ENCODE peak calls at places on chromosomes 1 and 21, in four cellular contexts. G, K, S and I are unnamed samples. For H4K20me1, the result is how much of the 10 kb centered on the place peaks cover.

GRCh38 chr1:234972411-234973191 is 156.0 kb downstream of the TOMM20 start:
- DNase-seq in G (no peak), K (no peak), S (no peak), I (no peak)

GRCh38 chr1:16050328-16050727 is 6.7 kb downstream of the CLCNKB start:
- DNase-seq in G (peak), K (no peak), S (no peak), I (no peak)

GRCh38 chr1:61812916-61813315 is 70.6 kb downstream of the PATJ start:
- DNase-seq in G (no peak), K (no peak), S (no peak), I (peak)

GRCh38 chr1:209689484-209689883 is 14.3 kb downstream of the G0S2 start:
- DNase-seq in G (no peak), K (peak), S (no peak), I (peak)

GRCh38 chr1:158107926-158108325 is 72.8 kb upstream of the CD1D start:
- DNase-seq in G (no peak), K (no peak), S (no peak), I (no peak)

GRCh38 chr1:18055181-18055580 is 52.4 kb upstream of the IGSF21 start:
- DNase-seq in G (no peak), K (no peak), S (no peak), I (no peak)

GRCh38 chr1:163799190-163799805 is 477.5 kb downstream of the NUF2 start:
- DNase-seq in G (no peak), K (no peak), S (no peak), I (no peak)

GRCh38 chr1:231757101-231757404 is 130.5 kb downstream of the DISC1 start:
- DNase-seq in G (no peak), K (no peak), S (no peak), I (no peak)

GRCh38 chr1:23177438-23178380 is 9.1 kb upstream of the LUZP1 start:
- DNase-seq in G (peak), K (peak), S (peak), I (peak)

GRCh38 chr1:234515821-234516241 is 36.9 kb upstream of the TARBP1 start:
- DNase-seq in G (no peak), K (peak), S (peak), I (peak)

GRCh38 chr1:246689409-246689997 is 34.7 kb upstream of the SCCPDH start:
- DNase-seq in G (peak), K (peak), S (peak), I (peak)

GRCh38 chr1:220970311-220970710 is 91.1 kb downstream of the HLX start:
- DNase-seq in G (no peak), K (no peak), S (no peak), I (no peak)

GRCh38 chr21:32442566-32443318 is 30.2 kb downstream of the EVA1C start:
- DNase-seq in G (no peak), K (peak), S (no peak), I (no peak)

GRCh38 chr1:181089017-181089776 is 697 bp downstream of the IER5 start:
- DNase-seq in G (peak), K (no peak), S (peak), I (no peak)

GRCh38 chr1:27630859-27631491 is 4.0 kb downstream of the FGR start:
- DNase-seq in G (no peak), K (no peak), S (no peak), I (no peak)

GRCh38 chr1:119713538-119714456 is 2.1 kb downstream of the PHGDH start:
- DNase-seq in G (peak), K (peak), S (peak), I (no peak)

GRCh38 chr21:16193758-16194606 is 464.2 kb downstream of the USP25 start:
- DNase-seq in G (peak), K (peak), S (peak), I (peak)

GRCh38 chr1:99869304-99869703 is 19.1 kb downstream of the AGL start:
- DNase-seq in G (no peak), K (no peak), S (no peak), I (peak)

GRCh38 chr1:31769720-31770390 is 5.7 kb upstream of the ADGRB2 start:
- DNase-seq in G (peak), K (no peak), S (no peak), I (no peak)

GRCh38 chr1:31773861-31774260 is 9.7 kb upstream of the ADGRB2 start:
- DNase-seq in G (no peak), K (no peak), S (no peak), I (no peak)

GRCh38 chr1:31768939-31769704 is 5.0 kb upstream of the ADGRB2 start:
- DNase-seq in G (no peak), K (no peak), S (no peak), I (no peak)

GRCh38 chr1:31772669-31773248 is 8.6 kb upstream of the ADGRB2 start:
- DNase-seq in G (no peak), K (no peak), S (no peak), I (no peak)

DNA sequence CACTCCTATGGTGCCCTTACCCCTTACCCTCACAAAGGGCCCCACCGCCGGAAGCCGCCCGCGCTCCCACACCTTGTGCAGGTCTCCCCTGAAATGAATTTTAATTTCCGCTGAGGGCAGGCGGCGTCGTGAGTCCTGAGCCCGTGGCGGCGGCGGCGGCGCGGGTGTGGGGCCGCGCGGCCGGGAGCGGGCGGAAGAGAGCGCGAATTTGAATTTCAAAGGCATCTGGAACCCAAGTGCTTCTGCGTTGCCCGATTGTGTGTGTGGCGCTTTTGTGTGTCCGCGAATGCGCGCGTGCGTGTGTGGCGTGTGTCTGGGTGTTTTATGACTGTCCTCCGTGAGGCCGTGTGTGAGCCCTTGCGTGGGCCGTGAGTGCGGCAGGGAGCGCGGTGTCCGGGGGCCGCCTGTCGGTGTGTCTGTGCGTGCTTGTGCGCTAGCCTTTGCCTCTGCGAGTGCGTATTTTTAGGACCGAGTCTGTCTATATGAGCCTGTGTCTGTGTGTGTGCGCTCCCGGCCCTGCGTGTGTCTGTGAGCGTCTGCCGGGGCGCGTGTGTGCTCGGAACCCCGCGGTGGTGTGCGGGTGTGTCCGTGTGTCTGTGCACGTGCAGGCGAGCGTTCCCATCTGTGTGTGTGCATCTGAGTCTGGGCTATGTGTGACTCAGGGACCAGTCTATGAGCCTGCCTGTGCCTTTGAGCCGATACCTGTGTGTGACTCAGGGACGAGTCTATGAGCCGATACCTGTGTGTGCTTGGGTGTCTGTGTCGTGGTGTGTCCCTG is 7.9 kb upstream of the ADGRB2 start:
- DNase-seq in G (peak), K (peak), S (no peak), I (peak)
- TF ChIP-seq EZH2 in G (peak), K (no peak), S (peak), I (no peak)

GRCh38 chr1:225543350-225543749 is 109.6 kb downstream of the ENAH start:
- DNase-seq in G (no peak), K (no peak), S (no peak), I (no peak)
- H4K20me1 ChIP-seq in G (half or more), K (under half), S (under half), I (under half)

GRCh38 chr21:14757533-14758327 is 211.6 kb upstream of the SAMSN1 start:
- DNase-seq in G (no peak), K (peak), S (no peak), I (no peak)
- H3K4me2 ChIP-seq in G (no peak), K (no peak), S (no peak), I (no peak)

GRCh38 chr1:999797-1000356 is at the start of gene HES4:
- DNase-seq in G (peak), K (peak), S (peak), I (peak)
- TF ChIP-seq EZH2 in G (no peak), K (no peak), S (peak), I (no peak)

GRCh38 chr1:150575518-150576366 is 3.7 kb downstream of the MCL1 start:
- DNase-seq in G (no peak), K (no peak), S (peak), I (no peak)

GRCh38 chr1:150578278-150579109 is 916 bp downstream of the MCL1 start:
- DNase-seq in G (peak), K (peak), S (peak), I (peak)

GRCh38 chr1:150576367-150576711 is 3.1 kb downstream of the MCL1 start:
- DNase-seq in G (no peak), K (no peak), S (no peak), I (no peak)

GRCh38 chr1:150577557-150578277 is 1.7 kb downstream of the MCL1 start:
- DNase-seq in G (no peak), K (no peak), S (peak), I (no peak)

GRCh38 chr1:150576794-150577556 is 2.4 kb downstream of the MCL1 start:
- DNase-seq in G (no peak), K (peak), S (peak), I (no peak)
- H4K20me1 ChIP-seq in G (half or more), K (half or more), S (half or more), I (under half)

DNA sequence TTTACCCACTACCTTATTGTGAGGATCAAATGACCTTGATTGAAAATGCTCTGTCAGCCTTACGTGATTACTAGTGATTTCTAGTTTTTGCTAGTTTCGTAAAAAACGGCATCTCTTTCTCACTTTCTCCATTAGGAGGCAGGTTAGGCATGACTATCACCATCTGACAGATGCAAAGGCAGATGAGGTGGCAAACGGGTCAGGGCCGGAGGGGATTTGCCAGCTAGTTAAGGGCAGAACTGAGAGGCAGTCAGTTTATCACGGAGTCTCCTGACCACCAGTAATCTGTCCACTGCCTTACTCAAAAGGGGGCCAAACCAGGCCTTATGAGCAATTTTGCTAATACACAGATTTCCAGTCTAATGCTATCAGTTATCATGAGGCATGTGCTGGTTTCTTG is 159.3 kb downstream of the TSEN15 start:
- DNase-seq in G (no peak), K (no peak), S (peak), I (no peak)
- H3K4me2 ChIP-seq in G (no peak), K (no peak), S (no peak), I (no peak)